ENCODE peak calls at places on chromosome X, in six cellular contexts. One of them, this sample, is unnamed.
A peak's percentile ranks its signal among the peaks of the same experiment; 100 is the strongest.

GRCh38 chrX:132033166-132033565 is 10.1 kb downstream of the STK26 start:
- DNase-seq in GM12878: no peak
- DNase-seq in heart left ventricle: no peak
- DNase-seq in tibial nerve: no peak
- DNase-seq in body of pancreas: no peak
- DNase-seq in IMR-90: no peak
- DNase-seq in this sample: no peak

GRCh38 chrX:108139303-108139702 is 47.7 kb downstream of the ATG4A start:
- DNase-seq in heart left ventricle: no peak
- DNase-seq in GM12878: no peak
- DNase-seq in tibial nerve: no peak
- DNase-seq in IMR-90: no peak
- DNase-seq in body of pancreas: no peak
- DNase-seq in this sample: no peak

GRCh38 chrX:26788402-26788998 is 572.5 kb downstream of the MAGEB5 start:
- DNase-seq in body of pancreas: no peak
- DNase-seq in IMR-90: no peak
- DNase-seq in heart left ventricle: no peak
- DNase-seq in tibial nerve: no peak
- DNase-seq in GM12878: no peak
- DNase-seq in this sample: no peak

GRCh38 chrX:131746491-131746968 is 202.7 kb downstream of the OR13H1 start:
- DNase-seq in body of pancreas: peak; percentile 87
- DNase-seq in IMR-90: peak; percentile 86
- DNase-seq in tibial nerve: no peak
- DNase-seq in GM12878: peak; percentile 87
- DNase-seq in heart left ventricle: peak; percentile 84
- DNase-seq in this sample: peak; percentile 87

GRCh38 chrX:111010151-111010550 is 85.8 kb upstream of the PAK3 start:
- DNase-seq in heart left ventricle: no peak
- DNase-seq in body of pancreas: no peak
- DNase-seq in GM12878: no peak
- DNase-seq in IMR-90: no peak
- DNase-seq in tibial nerve: no peak
- DNase-seq in this sample: no peak

GRCh38 chrX:47316276-47317025 is 53.9 kb upstream of the ZNF157 start:
- DNase-seq in GM12878: no peak
- DNase-seq in body of pancreas: peak; percentile 14
- DNase-seq in heart left ventricle: no peak
- DNase-seq in IMR-90: no peak
- DNase-seq in tibial nerve: no peak
- DNase-seq in this sample: no peak

GRCh38 chrX:86711531-86712180 is 563.4 kb downstream of the DACH2 start:
- DNase-seq in body of pancreas: no peak
- DNase-seq in IMR-90: no peak
- DNase-seq in GM12878: no peak
- DNase-seq in heart left ventricle: no peak
- DNase-seq in tibial nerve: no peak
- DNase-seq in this sample: no peak

GRCh38 chrX:112108145-112108544 is 25.6 kb upstream of the TRPC5 start:
- DNase-seq in GM12878: no peak
- DNase-seq in heart left ventricle: no peak
- DNase-seq in body of pancreas: no peak
- DNase-seq in IMR-90: no peak
- DNase-seq in tibial nerve: no peak
- DNase-seq in this sample: no peak

GRCh38 chrX:7147431-7147977 is at the start of gene STS:
- DNase-seq in tibial nerve: peak; percentile 4
- DNase-seq in heart left ventricle: peak; percentile 60
- DNase-seq in IMR-90: peak; percentile 14
- DNase-seq in body of pancreas: peak; percentile 51
- DNase-seq in GM12878: no peak
- DNase-seq in this sample: peak; percentile 33

GRCh38 chrX:115561605-115562491 is 874 bp downstream of the PLS3 start:
- DNase-seq in body of pancreas: peak; percentile 40
- DNase-seq in IMR-90: peak; percentile 35
- DNase-seq in tibial nerve: peak; percentile 14
- DNase-seq in heart left ventricle: peak; percentile 53
- DNase-seq in GM12878: no peak
- DNase-seq in this sample: peak; percentile 60

GRCh38 chrX:43870758-43871419 is 11.4 kb downstream of the MAOB start:
- DNase-seq in GM12878: no peak
- DNase-seq in heart left ventricle: peak; percentile 66
- DNase-seq in IMR-90: no peak
- DNase-seq in tibial nerve: no peak
- DNase-seq in body of pancreas: peak; percentile 18
- DNase-seq in this sample: no peak

GRCh38 chrX:32530802-32531403 is 680.4 kb downstream of the DMD start:
- DNase-seq in IMR-90: peak; percentile 52
- DNase-seq in body of pancreas: peak; percentile 20
- DNase-seq in GM12878: no peak
- DNase-seq in heart left ventricle: no peak
- DNase-seq in tibial nerve: peak; percentile 46
- DNase-seq in this sample: no peak

GRCh38 chrX:103453655-103454054 is 65.6 kb downstream of the RAB40A start:
- DNase-seq in tibial nerve: no peak
- DNase-seq in body of pancreas: no peak
- DNase-seq in heart left ventricle: no peak
- DNase-seq in IMR-90: peak; percentile 97
- DNase-seq in GM12878: no peak
- DNase-seq in this sample: no peak

GRCh38 chrX:131633285-131633917 is 89.5 kb downstream of the OR13H1 start:
- DNase-seq in tibial nerve: peak; percentile 42
- DNase-seq in GM12878: peak; percentile 4
- DNase-seq in heart left ventricle: no peak
- DNase-seq in IMR-90: peak; percentile 41
- DNase-seq in body of pancreas: peak; percentile 71
- DNase-seq in this sample: peak; percentile 29

GRCh38 chrX:44506688-44507087 is 36.0 kb downstream of the FUNDC1 start:
- DNase-seq in body of pancreas: no peak
- DNase-seq in GM12878: no peak
- DNase-seq in tibial nerve: no peak
- DNase-seq in heart left ventricle: no peak
- DNase-seq in IMR-90: no peak
- DNase-seq in this sample: no peak

GRCh38 chrX:15524417-15524816 is 23.8 kb downstream of the BMX start:
- DNase-seq in body of pancreas: no peak
- DNase-seq in tibial nerve: no peak
- DNase-seq in IMR-90: peak; percentile 12
- DNase-seq in heart left ventricle: no peak
- DNase-seq in GM12878: no peak
- DNase-seq in this sample: no peak

GRCh38 chrX:68935362-68935761 is 106.5 kb downstream of the EFNB1 start:
- DNase-seq in IMR-90: no peak
- DNase-seq in body of pancreas: no peak
- DNase-seq in heart left ventricle: no peak
- DNase-seq in tibial nerve: no peak
- DNase-seq in GM12878: no peak
- DNase-seq in this sample: no peak

GRCh38 chrX:53074987-53075386 is 7.2 kb upstream of the TSPYL2 start:
- DNase-seq in GM12878: no peak
- DNase-seq in IMR-90: no peak
- DNase-seq in tibial nerve: no peak
- DNase-seq in body of pancreas: no peak
- DNase-seq in heart left ventricle: no peak
- DNase-seq in this sample: no peak

GRCh38 chrX:9188117-9188516 is 154.2 kb upstream of the FAM9B start:
- DNase-seq in IMR-90: no peak
- DNase-seq in body of pancreas: no peak
- DNase-seq in GM12878: no peak
- DNase-seq in heart left ventricle: no peak
- DNase-seq in tibial nerve: no peak
- DNase-seq in this sample: no peak

GRCh38 chrX:53262918-53263394 is 18.4 kb downstream of the IQSEC2 start:
- DNase-seq in IMR-90: peak; percentile 55
- DNase-seq in heart left ventricle: no peak
- DNase-seq in body of pancreas: no peak
- DNase-seq in GM12878: no peak
- DNase-seq in tibial nerve: no peak
- DNase-seq in this sample: no peak

GRCh38 chrX:134732152-134732551 is 73.9 kb upstream of the PLAC1 start:
- DNase-seq in IMR-90: no peak
- DNase-seq in GM12878: no peak
- DNase-seq in tibial nerve: no peak
- DNase-seq in body of pancreas: no peak
- DNase-seq in heart left ventricle: no peak
- DNase-seq in this sample: no peak

GRCh38 chrX:5681159-5681558 is 547.5 kb downstream of the NLGN4X start:
- DNase-seq in IMR-90: no peak
- DNase-seq in heart left ventricle: no peak
- DNase-seq in body of pancreas: no peak
- DNase-seq in GM12878: no peak
- DNase-seq in tibial nerve: no peak
- DNase-seq in this sample: no peak

GRCh38 chrX:151153086-151153485 is 23.3 kb upstream of the GPR50 start:
- DNase-seq in body of pancreas: no peak
- DNase-seq in IMR-90: peak; percentile 28
- DNase-seq in tibial nerve: no peak
- DNase-seq in GM12878: no peak
- DNase-seq in heart left ventricle: no peak
- DNase-seq in this sample: no peak

GRCh38 chrX:153704021-153704526 is 16.3 kb downstream of the SLC6A8 start:
- DNase-seq in GM12878: no peak
- DNase-seq in body of pancreas: no peak
- DNase-seq in heart left ventricle: no peak
- DNase-seq in IMR-90: no peak
- DNase-seq in tibial nerve: no peak
- DNase-seq in this sample: no peak

GRCh38 chrX:134633832-134634231 is 24.4 kb downstream of the PLAC1 start:
- DNase-seq in heart left ventricle: no peak
- DNase-seq in GM12878: no peak
- DNase-seq in body of pancreas: no peak
- DNase-seq in tibial nerve: no peak
- DNase-seq in IMR-90: no peak
- DNase-seq in this sample: no peak

GRCh38 chrX:68914337-68914989 is 85.6 kb downstream of the EFNB1 start:
- DNase-seq in GM12878: no peak
- DNase-seq in IMR-90: no peak
- DNase-seq in tibial nerve: no peak
- DNase-seq in body of pancreas: no peak
- DNase-seq in heart left ventricle: no peak
- DNase-seq in this sample: no peak

DNA sequence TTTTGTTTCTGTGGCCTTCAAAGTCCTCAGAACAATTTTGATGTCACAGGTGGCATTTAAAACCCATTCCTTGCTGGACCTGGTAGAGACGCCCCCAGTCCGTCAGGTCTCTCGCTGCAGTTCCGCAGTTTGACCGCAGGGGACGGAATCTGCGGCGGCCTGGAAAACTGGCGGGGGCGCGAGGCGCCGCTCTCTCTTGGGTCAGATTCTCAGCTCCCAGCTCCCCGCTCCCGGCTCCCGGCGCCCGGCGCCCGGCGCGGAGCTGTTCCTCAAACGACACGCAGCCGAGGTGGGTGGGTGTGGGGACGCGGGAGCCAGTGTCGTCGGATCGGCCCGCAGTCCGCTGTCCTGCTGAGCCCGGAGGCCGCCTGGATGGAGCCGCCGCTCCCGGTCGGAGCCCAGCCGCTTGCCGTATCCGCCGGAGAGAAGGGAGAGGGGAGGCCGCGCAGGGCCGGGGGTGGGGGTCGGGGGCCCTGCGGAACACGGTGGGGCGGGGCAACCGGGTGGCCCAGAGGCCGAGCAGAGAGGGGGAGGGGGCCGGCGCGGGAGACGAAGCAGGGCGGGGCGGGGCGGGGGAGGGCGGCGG is at the start of gene OCRL:
- DNase-seq in heart left ventricle: peak; percentile 72
- DNase-seq in GM12878: no peak
- DNase-seq in tibial nerve: peak; percentile 53
- DNase-seq in body of pancreas: peak; percentile 66
- DNase-seq in IMR-90: peak; percentile 59
- DNase-seq in this sample: peak; percentile 51
- TF ChIP-seq POLR2A in heart left ventricle: no peak
- TF ChIP-seq POLR2A in GM12878: no peak
- TF ChIP-seq POLR2A in tibial nerve: peak; percentile 15
- TF ChIP-seq POLR2A in body of pancreas: peak; percentile 44
- TF ChIP-seq POLR2A in IMR-90: no peak
- TF ChIP-seq POLR2A in this sample: no peak

GRCh38 chrX:30918480-30918879 is 29.4 kb upstream of the TAB3 start:
- DNase-seq in GM12878: no peak
- DNase-seq in heart left ventricle: no peak
- DNase-seq in IMR-90: no peak
- DNase-seq in body of pancreas: no peak
- DNase-seq in tibial nerve: no peak
- DNase-seq in this sample: no peak

GRCh38 chrX:30920271-30920670 is 31.2 kb upstream of the TAB3 start:
- DNase-seq in GM12878: no peak
- DNase-seq in tibial nerve: no peak
- DNase-seq in heart left ventricle: no peak
- DNase-seq in body of pancreas: no peak
- DNase-seq in IMR-90: no peak
- DNase-seq in this sample: no peak
- H3K27ac ChIP-seq in GM12878: no peak overlapping the region
- H3K27ac ChIP-seq in tibial nerve: no peak overlapping the region
- H3K27ac ChIP-seq in heart left ventricle: no peak overlapping the region
- H3K27ac ChIP-seq in body of pancreas: no peak overlapping the region
- H3K27ac ChIP-seq in IMR-90: no peak overlapping the region
- H3K27ac ChIP-seq in this sample: no peak overlapping the region

DNA sequence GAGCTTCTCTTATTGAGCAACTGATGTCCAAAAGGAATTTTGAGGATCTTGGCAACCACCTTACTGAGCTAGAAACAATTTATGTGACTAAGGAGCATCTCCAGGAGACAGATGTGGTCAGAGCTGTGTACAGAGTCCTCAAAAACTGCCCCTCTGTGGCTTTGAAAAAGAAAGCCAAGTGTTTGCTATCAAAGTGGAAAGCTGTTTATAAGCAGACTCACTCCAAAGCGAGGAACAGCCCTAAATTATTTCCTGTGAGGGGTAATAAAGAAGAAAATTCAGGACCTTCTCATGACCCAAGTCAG is 9.5 kb downstream of the TCEANC start:
- DNase-seq in IMR-90: peak; percentile 67
- DNase-seq in body of pancreas: no peak
- DNase-seq in tibial nerve: peak; percentile 11
- DNase-seq in heart left ventricle: no peak
- DNase-seq in GM12878: no peak
- DNase-seq in this sample: peak; percentile 74
- TF ChIP-seq POLR2A in IMR-90: no peak
- TF ChIP-seq POLR2A in body of pancreas: no peak
- TF ChIP-seq POLR2A in tibial nerve: no peak
- TF ChIP-seq POLR2A in heart left ventricle: no peak
- TF ChIP-seq POLR2A in GM12878: no peak
- TF ChIP-seq POLR2A in this sample: no peak

DNA sequence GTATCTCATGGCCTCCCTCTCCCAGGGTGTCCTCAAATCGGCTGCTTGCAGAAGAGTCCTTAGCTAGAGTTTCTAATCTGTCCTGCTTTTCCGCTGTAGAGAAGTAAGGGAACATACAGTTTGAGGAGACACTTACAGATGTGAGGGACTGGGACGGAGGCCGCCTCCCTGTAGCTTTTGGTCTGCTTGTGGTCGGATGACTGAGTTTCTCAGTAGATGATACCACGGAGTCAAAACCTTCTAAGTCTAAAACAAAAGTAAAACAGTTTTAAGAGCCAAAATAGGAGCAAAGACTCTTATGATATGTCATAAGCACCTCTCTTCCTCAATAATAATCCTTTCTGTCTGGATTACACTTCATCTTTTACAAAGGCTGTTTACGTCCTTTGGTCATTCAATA is 34.5 kb upstream of the MAP3K15 start:
- DNase-seq in body of pancreas: no peak
- DNase-seq in tibial nerve: no peak
- DNase-seq in IMR-90: no peak
- DNase-seq in heart left ventricle: no peak
- DNase-seq in GM12878: no peak
- DNase-seq in this sample: no peak
- H3K27ac ChIP-seq in body of pancreas: no peak overlapping the region
- H3K27ac ChIP-seq in tibial nerve: no peak overlapping the region
- H3K27ac ChIP-seq in IMR-90: no peak overlapping the region
- H3K27ac ChIP-seq in heart left ventricle: no peak overlapping the region
- H3K27ac ChIP-seq in GM12878: no peak overlapping the region
- H3K27ac ChIP-seq in this sample: no peak overlapping the region

This sample was measured in uterus.